ENCODE peak calls at places on chromosome 21, in ten cellular contexts. One of them, this sample, is unnamed.

GRCh38 chr21:16608209-16608830 is 878.5 kb downstream of the USP25 start:
- DNase-seq in body of pancreas: no peak
- DNase-seq in BE2C: no peak
- DNase-seq in activated naive CD8-positive, alpha-beta T cell treated with anti-CD3 and anti-CD28 coated beads for 36 hours: no peak
- DNase-seq in stimulated activated CD8-positive, alpha-beta memory T cell treated with anti-CD3 and anti-CD28 coated beads, Interleukin-15, amount 100 ng/mL, for 24 hours: no peak
- DNase-seq in activated CD4-positive, CD25-positive, alpha-beta regulatory T cell treated with anti-CD3 and anti-CD28 coated beads, Interleukin-2, amount 50 U/mL, for 72 hours: no peak
- DNase-seq in B cell: no peak
- DNase-seq in activated T-helper 1 cell treated with anti-CD3 and anti-CD28 coated beads, Interleukin-12 subunit alpha, Interleukin-12 subunit beta, Interleukin-2, Interleukin-4 antibody, amounts not matched to agents 30 ng/mL and 10 ng/mL and 1 ng/mL, durations not matched to agents 14 hours and 24 hours and 36 hours: no peak
- DNase-seq in fibroblast of lung: no peak
- DNase-seq in lower lobe of right lung: no peak
- DNase-seq in this sample: no peak

GRCh38 chr21:34956416-34957316 is 92.4 kb downstream of the RUNX1 start:
- DNase-seq in activated naive CD8-positive, alpha-beta T cell treated with anti-CD3 and anti-CD28 coated beads for 36 hours: no peak
- DNase-seq in lower lobe of right lung: no peak
- DNase-seq in body of pancreas: no peak
- DNase-seq in B cell: no peak
- DNase-seq in BE2C: no peak
- DNase-seq in stimulated activated CD8-positive, alpha-beta memory T cell treated with anti-CD3 and anti-CD28 coated beads, Interleukin-15, amount 100 ng/mL, for 24 hours: no peak
- DNase-seq in activated T-helper 1 cell treated with anti-CD3 and anti-CD28 coated beads, Interleukin-12 subunit alpha, Interleukin-12 subunit beta, Interleukin-2, Interleukin-4 antibody, amounts not matched to agents 30 ng/mL and 10 ng/mL and 1 ng/mL, durations not matched to agents 14 hours and 24 hours and 36 hours: no peak
- DNase-seq in fibroblast of lung: no peak
- DNase-seq in activated CD4-positive, CD25-positive, alpha-beta regulatory T cell treated with anti-CD3 and anti-CD28 coated beads, Interleukin-2, amount 50 U/mL, for 72 hours: no peak
- DNase-seq in this sample: no peak

GRCh38 chr21:42514883-42515228 is 1.2 kb downstream of the SLC37A1 start:
- DNase-seq in activated T-helper 1 cell treated with anti-CD3 and anti-CD28 coated beads, Interleukin-12 subunit alpha, Interleukin-12 subunit beta, Interleukin-2, Interleukin-4 antibody, amounts not matched to agents 30 ng/mL and 10 ng/mL and 1 ng/mL, durations not matched to agents 14 hours and 24 hours and 36 hours: no peak
- DNase-seq in BE2C: no peak
- DNase-seq in activated CD4-positive, CD25-positive, alpha-beta regulatory T cell treated with anti-CD3 and anti-CD28 coated beads, Interleukin-2, amount 50 U/mL, for 72 hours: no peak
- DNase-seq in body of pancreas: no peak
- DNase-seq in stimulated activated CD8-positive, alpha-beta memory T cell treated with anti-CD3 and anti-CD28 coated beads, Interleukin-15, amount 100 ng/mL, for 24 hours: no peak
- DNase-seq in B cell: no peak
- DNase-seq in lower lobe of right lung: no peak
- DNase-seq in fibroblast of lung: no peak
- DNase-seq in activated naive CD8-positive, alpha-beta T cell treated with anti-CD3 and anti-CD28 coated beads for 36 hours: no peak
- DNase-seq in this sample: no peak

GRCh38 chr21:36297938-36298572 is 21.9 kb upstream of the MORC3 start:
- DNase-seq in fibroblast of lung: no peak
- DNase-seq in BE2C: no peak
- DNase-seq in activated T-helper 1 cell treated with anti-CD3 and anti-CD28 coated beads, Interleukin-12 subunit alpha, Interleukin-12 subunit beta, Interleukin-2, Interleukin-4 antibody, amounts not matched to agents 30 ng/mL and 10 ng/mL and 1 ng/mL, durations not matched to agents 14 hours and 24 hours and 36 hours: peak
- DNase-seq in activated CD4-positive, CD25-positive, alpha-beta regulatory T cell treated with anti-CD3 and anti-CD28 coated beads, Interleukin-2, amount 50 U/mL, for 72 hours: peak
- DNase-seq in B cell: peak
- DNase-seq in stimulated activated CD8-positive, alpha-beta memory T cell treated with anti-CD3 and anti-CD28 coated beads, Interleukin-15, amount 100 ng/mL, for 24 hours: no peak
- DNase-seq in body of pancreas: peak
- DNase-seq in activated naive CD8-positive, alpha-beta T cell treated with anti-CD3 and anti-CD28 coated beads for 36 hours: peak
- DNase-seq in lower lobe of right lung: peak
- DNase-seq in this sample: peak

GRCh38 chr21:16605588-16605987 is 875.8 kb downstream of the USP25 start:
- DNase-seq in activated CD4-positive, CD25-positive, alpha-beta regulatory T cell treated with anti-CD3 and anti-CD28 coated beads, Interleukin-2, amount 50 U/mL, for 72 hours: no peak
- DNase-seq in activated T-helper 1 cell treated with anti-CD3 and anti-CD28 coated beads, Interleukin-12 subunit alpha, Interleukin-12 subunit beta, Interleukin-2, Interleukin-4 antibody, amounts not matched to agents 30 ng/mL and 10 ng/mL and 1 ng/mL, durations not matched to agents 14 hours and 24 hours and 36 hours: no peak
- DNase-seq in body of pancreas: no peak
- DNase-seq in BE2C: peak
- DNase-seq in B cell: no peak
- DNase-seq in stimulated activated CD8-positive, alpha-beta memory T cell treated with anti-CD3 and anti-CD28 coated beads, Interleukin-15, amount 100 ng/mL, for 24 hours: no peak
- DNase-seq in fibroblast of lung: peak
- DNase-seq in activated naive CD8-positive, alpha-beta T cell treated with anti-CD3 and anti-CD28 coated beads for 36 hours: no peak
- DNase-seq in lower lobe of right lung: no peak
- DNase-seq in this sample: no peak

GRCh38 chr21:37193006-37193405 is 74.1 kb downstream of the VPS26C start:
- DNase-seq in body of pancreas: no peak
- DNase-seq in B cell: no peak
- DNase-seq in stimulated activated CD8-positive, alpha-beta memory T cell treated with anti-CD3 and anti-CD28 coated beads, Interleukin-15, amount 100 ng/mL, for 24 hours: no peak
- DNase-seq in lower lobe of right lung: no peak
- DNase-seq in fibroblast of lung: no peak
- DNase-seq in activated T-helper 1 cell treated with anti-CD3 and anti-CD28 coated beads, Interleukin-12 subunit alpha, Interleukin-12 subunit beta, Interleukin-2, Interleukin-4 antibody, amounts not matched to agents 30 ng/mL and 10 ng/mL and 1 ng/mL, durations not matched to agents 14 hours and 24 hours and 36 hours: no peak
- DNase-seq in BE2C: no peak
- DNase-seq in activated naive CD8-positive, alpha-beta T cell treated with anti-CD3 and anti-CD28 coated beads for 36 hours: no peak
- DNase-seq in activated CD4-positive, CD25-positive, alpha-beta regulatory T cell treated with anti-CD3 and anti-CD28 coated beads, Interleukin-2, amount 50 U/mL, for 72 hours: no peak
- DNase-seq in this sample: no peak

GRCh38 chr21:39850333-39850732 is 16.9 kb upstream of the PCP4 start:
- DNase-seq in body of pancreas: no peak
- DNase-seq in lower lobe of right lung: no peak
- DNase-seq in activated CD4-positive, CD25-positive, alpha-beta regulatory T cell treated with anti-CD3 and anti-CD28 coated beads, Interleukin-2, amount 50 U/mL, for 72 hours: no peak
- DNase-seq in stimulated activated CD8-positive, alpha-beta memory T cell treated with anti-CD3 and anti-CD28 coated beads, Interleukin-15, amount 100 ng/mL, for 24 hours: no peak
- DNase-seq in activated T-helper 1 cell treated with anti-CD3 and anti-CD28 coated beads, Interleukin-12 subunit alpha, Interleukin-12 subunit beta, Interleukin-2, Interleukin-4 antibody, amounts not matched to agents 30 ng/mL and 10 ng/mL and 1 ng/mL, durations not matched to agents 14 hours and 24 hours and 36 hours: no peak
- DNase-seq in fibroblast of lung: no peak
- DNase-seq in BE2C: no peak
- DNase-seq in activated naive CD8-positive, alpha-beta T cell treated with anti-CD3 and anti-CD28 coated beads for 36 hours: no peak
- DNase-seq in B cell: no peak
- DNase-seq in this sample: no peak

GRCh38 chr21:34198232-34199120 is 125.1 kb downstream of the MRPS6 start:
- DNase-seq in fibroblast of lung: no peak
- DNase-seq in stimulated activated CD8-positive, alpha-beta memory T cell treated with anti-CD3 and anti-CD28 coated beads, Interleukin-15, amount 100 ng/mL, for 24 hours: no peak
- DNase-seq in B cell: no peak
- DNase-seq in lower lobe of right lung: no peak
- DNase-seq in activated naive CD8-positive, alpha-beta T cell treated with anti-CD3 and anti-CD28 coated beads for 36 hours: peak
- DNase-seq in activated T-helper 1 cell treated with anti-CD3 and anti-CD28 coated beads, Interleukin-12 subunit alpha, Interleukin-12 subunit beta, Interleukin-2, Interleukin-4 antibody, amounts not matched to agents 30 ng/mL and 10 ng/mL and 1 ng/mL, durations not matched to agents 14 hours and 24 hours and 36 hours: peak
- DNase-seq in BE2C: no peak
- DNase-seq in activated CD4-positive, CD25-positive, alpha-beta regulatory T cell treated with anti-CD3 and anti-CD28 coated beads, Interleukin-2, amount 50 U/mL, for 72 hours: no peak
- DNase-seq in body of pancreas: no peak
- DNase-seq in this sample: no peak

GRCh38 chr21:38843806-38844479 is 38.2 kb downstream of the ETS2 start:
- DNase-seq in body of pancreas: no peak
- DNase-seq in B cell: no peak
- DNase-seq in stimulated activated CD8-positive, alpha-beta memory T cell treated with anti-CD3 and anti-CD28 coated beads, Interleukin-15, amount 100 ng/mL, for 24 hours: no peak
- DNase-seq in lower lobe of right lung: no peak
- DNase-seq in activated CD4-positive, CD25-positive, alpha-beta regulatory T cell treated with anti-CD3 and anti-CD28 coated beads, Interleukin-2, amount 50 U/mL, for 72 hours: no peak
- DNase-seq in activated naive CD8-positive, alpha-beta T cell treated with anti-CD3 and anti-CD28 coated beads for 36 hours: no peak
- DNase-seq in BE2C: no peak
- DNase-seq in fibroblast of lung: peak
- DNase-seq in activated T-helper 1 cell treated with anti-CD3 and anti-CD28 coated beads, Interleukin-12 subunit alpha, Interleukin-12 subunit beta, Interleukin-2, Interleukin-4 antibody, amounts not matched to agents 30 ng/mL and 10 ng/mL and 1 ng/mL, durations not matched to agents 14 hours and 24 hours and 36 hours: no peak
- DNase-seq in this sample: no peak

GRCh38 chr21:42187976-42188653 is 30.8 kb upstream of the ABCG1 start:
- DNase-seq in body of pancreas: no peak
- DNase-seq in activated T-helper 1 cell treated with anti-CD3 and anti-CD28 coated beads, Interleukin-12 subunit alpha, Interleukin-12 subunit beta, Interleukin-2, Interleukin-4 antibody, amounts not matched to agents 30 ng/mL and 10 ng/mL and 1 ng/mL, durations not matched to agents 14 hours and 24 hours and 36 hours: peak
- DNase-seq in stimulated activated CD8-positive, alpha-beta memory T cell treated with anti-CD3 and anti-CD28 coated beads, Interleukin-15, amount 100 ng/mL, for 24 hours: peak
- DNase-seq in activated naive CD8-positive, alpha-beta T cell treated with anti-CD3 and anti-CD28 coated beads for 36 hours: peak
- DNase-seq in fibroblast of lung: peak
- DNase-seq in B cell: peak
- DNase-seq in lower lobe of right lung: peak
- DNase-seq in BE2C: no peak
- DNase-seq in activated CD4-positive, CD25-positive, alpha-beta regulatory T cell treated with anti-CD3 and anti-CD28 coated beads, Interleukin-2, amount 50 U/mL, for 72 hours: peak
- DNase-seq in this sample: peak

GRCh38 chr21:18608226-18608625 is 204.6 kb upstream of the TMPRSS15 start:
- DNase-seq in lower lobe of right lung: no peak
- DNase-seq in activated CD4-positive, CD25-positive, alpha-beta regulatory T cell treated with anti-CD3 and anti-CD28 coated beads, Interleukin-2, amount 50 U/mL, for 72 hours: no peak
- DNase-seq in activated T-helper 1 cell treated with anti-CD3 and anti-CD28 coated beads, Interleukin-12 subunit alpha, Interleukin-12 subunit beta, Interleukin-2, Interleukin-4 antibody, amounts not matched to agents 30 ng/mL and 10 ng/mL and 1 ng/mL, durations not matched to agents 14 hours and 24 hours and 36 hours: no peak
- DNase-seq in activated naive CD8-positive, alpha-beta T cell treated with anti-CD3 and anti-CD28 coated beads for 36 hours: no peak
- DNase-seq in B cell: no peak
- DNase-seq in body of pancreas: no peak
- DNase-seq in BE2C: no peak
- DNase-seq in stimulated activated CD8-positive, alpha-beta memory T cell treated with anti-CD3 and anti-CD28 coated beads, Interleukin-15, amount 100 ng/mL, for 24 hours: no peak
- DNase-seq in fibroblast of lung: no peak
- DNase-seq in this sample: no peak

GRCh38 chr21:43343095-43343991 is 83.6 kb downstream of the SIK1 start:
- DNase-seq in lower lobe of right lung: peak
- DNase-seq in activated naive CD8-positive, alpha-beta T cell treated with anti-CD3 and anti-CD28 coated beads for 36 hours: no peak
- DNase-seq in fibroblast of lung: no peak
- DNase-seq in activated CD4-positive, CD25-positive, alpha-beta regulatory T cell treated with anti-CD3 and anti-CD28 coated beads, Interleukin-2, amount 50 U/mL, for 72 hours: no peak
- DNase-seq in body of pancreas: peak
- DNase-seq in stimulated activated CD8-positive, alpha-beta memory T cell treated with anti-CD3 and anti-CD28 coated beads, Interleukin-15, amount 100 ng/mL, for 24 hours: no peak
- DNase-seq in activated T-helper 1 cell treated with anti-CD3 and anti-CD28 coated beads, Interleukin-12 subunit alpha, Interleukin-12 subunit beta, Interleukin-2, Interleukin-4 antibody, amounts not matched to agents 30 ng/mL and 10 ng/mL and 1 ng/mL, durations not matched to agents 14 hours and 24 hours and 36 hours: no peak
- DNase-seq in B cell: no peak
- DNase-seq in BE2C: no peak
- DNase-seq in this sample: no peak

GRCh38 chr21:34202553-34203332 is 129.4 kb downstream of the MRPS6 start:
- DNase-seq in activated naive CD8-positive, alpha-beta T cell treated with anti-CD3 and anti-CD28 coated beads for 36 hours: no peak
- DNase-seq in B cell: no peak
- DNase-seq in fibroblast of lung: no peak
- DNase-seq in activated T-helper 1 cell treated with anti-CD3 and anti-CD28 coated beads, Interleukin-12 subunit alpha, Interleukin-12 subunit beta, Interleukin-2, Interleukin-4 antibody, amounts not matched to agents 30 ng/mL and 10 ng/mL and 1 ng/mL, durations not matched to agents 14 hours and 24 hours and 36 hours: no peak
- DNase-seq in stimulated activated CD8-positive, alpha-beta memory T cell treated with anti-CD3 and anti-CD28 coated beads, Interleukin-15, amount 100 ng/mL, for 24 hours: no peak
- DNase-seq in lower lobe of right lung: peak
- DNase-seq in BE2C: peak
- DNase-seq in activated CD4-positive, CD25-positive, alpha-beta regulatory T cell treated with anti-CD3 and anti-CD28 coated beads, Interleukin-2, amount 50 U/mL, for 72 hours: no peak
- DNase-seq in body of pancreas: peak
- DNase-seq in this sample: peak

GRCh38 chr21:42038826-42039425 is 28.8 kb upstream of the ZBTB21 start:
- DNase-seq in activated T-helper 1 cell treated with anti-CD3 and anti-CD28 coated beads, Interleukin-12 subunit alpha, Interleukin-12 subunit beta, Interleukin-2, Interleukin-4 antibody, amounts not matched to agents 30 ng/mL and 10 ng/mL and 1 ng/mL, durations not matched to agents 14 hours and 24 hours and 36 hours: no peak
- DNase-seq in stimulated activated CD8-positive, alpha-beta memory T cell treated with anti-CD3 and anti-CD28 coated beads, Interleukin-15, amount 100 ng/mL, for 24 hours: no peak
- DNase-seq in lower lobe of right lung: no peak
- DNase-seq in BE2C: no peak
- DNase-seq in B cell: no peak
- DNase-seq in fibroblast of lung: peak
- DNase-seq in activated naive CD8-positive, alpha-beta T cell treated with anti-CD3 and anti-CD28 coated beads for 36 hours: no peak
- DNase-seq in body of pancreas: peak
- DNase-seq in activated CD4-positive, CD25-positive, alpha-beta regulatory T cell treated with anti-CD3 and anti-CD28 coated beads, Interleukin-2, amount 50 U/mL, for 72 hours: no peak
- DNase-seq in this sample: peak

GRCh38 chr21:44727321-44727720 is 15.9 kb upstream of the TSPEAR start:
- DNase-seq in activated CD4-positive, CD25-positive, alpha-beta regulatory T cell treated with anti-CD3 and anti-CD28 coated beads, Interleukin-2, amount 50 U/mL, for 72 hours: no peak
- DNase-seq in stimulated activated CD8-positive, alpha-beta memory T cell treated with anti-CD3 and anti-CD28 coated beads, Interleukin-15, amount 100 ng/mL, for 24 hours: no peak
- DNase-seq in BE2C: no peak
- DNase-seq in activated T-helper 1 cell treated with anti-CD3 and anti-CD28 coated beads, Interleukin-12 subunit alpha, Interleukin-12 subunit beta, Interleukin-2, Interleukin-4 antibody, amounts not matched to agents 30 ng/mL and 10 ng/mL and 1 ng/mL, durations not matched to agents 14 hours and 24 hours and 36 hours: no peak
- DNase-seq in B cell: no peak
- DNase-seq in lower lobe of right lung: no peak
- DNase-seq in activated naive CD8-positive, alpha-beta T cell treated with anti-CD3 and anti-CD28 coated beads for 36 hours: no peak
- DNase-seq in fibroblast of lung: no peak
- DNase-seq in body of pancreas: no peak
- DNase-seq in this sample: no peak

GRCh38 chr21:22374218-22374969 is 1376.2 kb downstream of the NCAM2 start:
- DNase-seq in stimulated activated CD8-positive, alpha-beta memory T cell treated with anti-CD3 and anti-CD28 coated beads, Interleukin-15, amount 100 ng/mL, for 24 hours: no peak
- DNase-seq in fibroblast of lung: no peak
- DNase-seq in activated naive CD8-positive, alpha-beta T cell treated with anti-CD3 and anti-CD28 coated beads for 36 hours: no peak
- DNase-seq in lower lobe of right lung: no peak
- DNase-seq in BE2C: no peak
- DNase-seq in B cell: no peak
- DNase-seq in activated CD4-positive, CD25-positive, alpha-beta regulatory T cell treated with anti-CD3 and anti-CD28 coated beads, Interleukin-2, amount 50 U/mL, for 72 hours: no peak
- DNase-seq in body of pancreas: no peak
- DNase-seq in activated T-helper 1 cell treated with anti-CD3 and anti-CD28 coated beads, Interleukin-12 subunit alpha, Interleukin-12 subunit beta, Interleukin-2, Interleukin-4 antibody, amounts not matched to agents 30 ng/mL and 10 ng/mL and 1 ng/mL, durations not matched to agents 14 hours and 24 hours and 36 hours: no peak
- DNase-seq in this sample: peak

GRCh38 chr21:32278068-32278467 is 781 bp downstream of the MIS18A start:
- DNase-seq in fibroblast of lung: no peak
- DNase-seq in activated naive CD8-positive, alpha-beta T cell treated with anti-CD3 and anti-CD28 coated beads for 36 hours: no peak
- DNase-seq in activated T-helper 1 cell treated with anti-CD3 and anti-CD28 coated beads, Interleukin-12 subunit alpha, Interleukin-12 subunit beta, Interleukin-2, Interleukin-4 antibody, amounts not matched to agents 30 ng/mL and 10 ng/mL and 1 ng/mL, durations not matched to agents 14 hours and 24 hours and 36 hours: no peak
- DNase-seq in stimulated activated CD8-positive, alpha-beta memory T cell treated with anti-CD3 and anti-CD28 coated beads, Interleukin-15, amount 100 ng/mL, for 24 hours: no peak
- DNase-seq in body of pancreas: no peak
- DNase-seq in lower lobe of right lung: no peak
- DNase-seq in B cell: no peak
- DNase-seq in BE2C: no peak
- DNase-seq in activated CD4-positive, CD25-positive, alpha-beta regulatory T cell treated with anti-CD3 and anti-CD28 coated beads, Interleukin-2, amount 50 U/mL, for 72 hours: no peak
- DNase-seq in this sample: no peak

GRCh38 chr21:34029724-34030528 is 43.5 kb upstream of the MRPS6 start:
- DNase-seq in activated CD4-positive, CD25-positive, alpha-beta regulatory T cell treated with anti-CD3 and anti-CD28 coated beads, Interleukin-2, amount 50 U/mL, for 72 hours: peak
- DNase-seq in B cell: peak
- DNase-seq in stimulated activated CD8-positive, alpha-beta memory T cell treated with anti-CD3 and anti-CD28 coated beads, Interleukin-15, amount 100 ng/mL, for 24 hours: peak
- DNase-seq in lower lobe of right lung: no peak
- DNase-seq in BE2C: peak
- DNase-seq in activated T-helper 1 cell treated with anti-CD3 and anti-CD28 coated beads, Interleukin-12 subunit alpha, Interleukin-12 subunit beta, Interleukin-2, Interleukin-4 antibody, amounts not matched to agents 30 ng/mL and 10 ng/mL and 1 ng/mL, durations not matched to agents 14 hours and 24 hours and 36 hours: peak
- DNase-seq in activated naive CD8-positive, alpha-beta T cell treated with anti-CD3 and anti-CD28 coated beads for 36 hours: peak
- DNase-seq in body of pancreas: peak
- DNase-seq in fibroblast of lung: peak
- DNase-seq in this sample: no peak

GRCh38 chr21:15241997-15242767 is 177.4 kb upstream of the NRIP1 start:
- DNase-seq in fibroblast of lung: peak
- DNase-seq in body of pancreas: no peak
- DNase-seq in stimulated activated CD8-positive, alpha-beta memory T cell treated with anti-CD3 and anti-CD28 coated beads, Interleukin-15, amount 100 ng/mL, for 24 hours: no peak
- DNase-seq in B cell: no peak
- DNase-seq in activated naive CD8-positive, alpha-beta T cell treated with anti-CD3 and anti-CD28 coated beads for 36 hours: no peak
- DNase-seq in BE2C: no peak
- DNase-seq in activated CD4-positive, CD25-positive, alpha-beta regulatory T cell treated with anti-CD3 and anti-CD28 coated beads, Interleukin-2, amount 50 U/mL, for 72 hours: no peak
- DNase-seq in activated T-helper 1 cell treated with anti-CD3 and anti-CD28 coated beads, Interleukin-12 subunit alpha, Interleukin-12 subunit beta, Interleukin-2, Interleukin-4 antibody, amounts not matched to agents 30 ng/mL and 10 ng/mL and 1 ng/mL, durations not matched to agents 14 hours and 24 hours and 36 hours: no peak
- DNase-seq in lower lobe of right lung: no peak
- DNase-seq in this sample: no peak

GRCh38 chr21:41634211-41634694 is 126.3 kb upstream of the TMPRSS2 start:
- DNase-seq in activated T-helper 1 cell treated with anti-CD3 and anti-CD28 coated beads, Interleukin-12 subunit alpha, Interleukin-12 subunit beta, Interleukin-2, Interleukin-4 antibody, amounts not matched to agents 30 ng/mL and 10 ng/mL and 1 ng/mL, durations not matched to agents 14 hours and 24 hours and 36 hours: no peak
- DNase-seq in activated naive CD8-positive, alpha-beta T cell treated with anti-CD3 and anti-CD28 coated beads for 36 hours: no peak
- DNase-seq in stimulated activated CD8-positive, alpha-beta memory T cell treated with anti-CD3 and anti-CD28 coated beads, Interleukin-15, amount 100 ng/mL, for 24 hours: no peak
- DNase-seq in fibroblast of lung: no peak
- DNase-seq in BE2C: no peak
- DNase-seq in body of pancreas: no peak
- DNase-seq in B cell: no peak
- DNase-seq in lower lobe of right lung: peak
- DNase-seq in activated CD4-positive, CD25-positive, alpha-beta regulatory T cell treated with anti-CD3 and anti-CD28 coated beads, Interleukin-2, amount 50 U/mL, for 72 hours: no peak
- DNase-seq in this sample: no peak

GRCh38 chr21:30072496-30072895 is 94.1 kb downstream of the CLDN17 start:
- DNase-seq in activated CD4-positive, CD25-positive, alpha-beta regulatory T cell treated with anti-CD3 and anti-CD28 coated beads, Interleukin-2, amount 50 U/mL, for 72 hours: no peak
- DNase-seq in BE2C: no peak
- DNase-seq in stimulated activated CD8-positive, alpha-beta memory T cell treated with anti-CD3 and anti-CD28 coated beads, Interleukin-15, amount 100 ng/mL, for 24 hours: no peak
- DNase-seq in B cell: no peak
- DNase-seq in fibroblast of lung: peak
- DNase-seq in body of pancreas: no peak
- DNase-seq in activated T-helper 1 cell treated with anti-CD3 and anti-CD28 coated beads, Interleukin-12 subunit alpha, Interleukin-12 subunit beta, Interleukin-2, Interleukin-4 antibody, amounts not matched to agents 30 ng/mL and 10 ng/mL and 1 ng/mL, durations not matched to agents 14 hours and 24 hours and 36 hours: no peak
- DNase-seq in lower lobe of right lung: no peak
- DNase-seq in activated naive CD8-positive, alpha-beta T cell treated with anti-CD3 and anti-CD28 coated beads for 36 hours: peak
- DNase-seq in this sample: no peak

GRCh38 chr21:45522986-45523385 is 19.3 kb downstream of the SLC19A1 start:
- DNase-seq in stimulated activated CD8-positive, alpha-beta memory T cell treated with anti-CD3 and anti-CD28 coated beads, Interleukin-15, amount 100 ng/mL, for 24 hours: no peak
- DNase-seq in activated T-helper 1 cell treated with anti-CD3 and anti-CD28 coated beads, Interleukin-12 subunit alpha, Interleukin-12 subunit beta, Interleukin-2, Interleukin-4 antibody, amounts not matched to agents 30 ng/mL and 10 ng/mL and 1 ng/mL, durations not matched to agents 14 hours and 24 hours and 36 hours: no peak
- DNase-seq in BE2C: no peak
- DNase-seq in activated naive CD8-positive, alpha-beta T cell treated with anti-CD3 and anti-CD28 coated beads for 36 hours: no peak
- DNase-seq in body of pancreas: peak
- DNase-seq in fibroblast of lung: no peak
- DNase-seq in lower lobe of right lung: no peak
- DNase-seq in activated CD4-positive, CD25-positive, alpha-beta regulatory T cell treated with anti-CD3 and anti-CD28 coated beads, Interleukin-2, amount 50 U/mL, for 72 hours: no peak
- DNase-seq in B cell: no peak
- DNase-seq in this sample: peak

GRCh38 chr21:22258821-22259220 is 1260.6 kb downstream of the NCAM2 start:
- DNase-seq in activated naive CD8-positive, alpha-beta T cell treated with anti-CD3 and anti-CD28 coated beads for 36 hours: no peak
- DNase-seq in stimulated activated CD8-positive, alpha-beta memory T cell treated with anti-CD3 and anti-CD28 coated beads, Interleukin-15, amount 100 ng/mL, for 24 hours: no peak
- DNase-seq in B cell: no peak
- DNase-seq in BE2C: no peak
- DNase-seq in body of pancreas: no peak
- DNase-seq in activated T-helper 1 cell treated with anti-CD3 and anti-CD28 coated beads, Interleukin-12 subunit alpha, Interleukin-12 subunit beta, Interleukin-2, Interleukin-4 antibody, amounts not matched to agents 30 ng/mL and 10 ng/mL and 1 ng/mL, durations not matched to agents 14 hours and 24 hours and 36 hours: no peak
- DNase-seq in fibroblast of lung: no peak
- DNase-seq in activated CD4-positive, CD25-positive, alpha-beta regulatory T cell treated with anti-CD3 and anti-CD28 coated beads, Interleukin-2, amount 50 U/mL, for 72 hours: no peak
- DNase-seq in lower lobe of right lung: no peak
- DNase-seq in this sample: no peak